ENCODE peak calls at places on chromosomes 2 and 18, in five cellular contexts. K is HCEC 1CT; B is stimulated activated CD8-positive, alpha-beta memory T cell treated with anti-CD3 and anti-CD28 coated beads, Interleukin-15, amount 100 ng/mL, for 1 hour; X is Daoy; O is LHCN-M2. E is an unnamed sample.

GRCh38 chr2:196566969-196567666 is 72.4 kb upstream of the CCDC150 start:
- DNase-seq in X (no peak), O (peak), K (no peak), B (no peak), E (peak)

GRCh38 chr2:6325616-6326015 is 540.1 kb downstream of the CMPK2 start:
- DNase-seq in X (no peak), O (no peak), B (no peak), K (no peak), E (no peak)

GRCh38 chr2:109063326-109063670 is 65.7 kb upstream of the SH3RF3 start:
- DNase-seq in K (no peak), O (no peak), X (no peak), B (no peak), E (no peak)

GRCh38 chr2:131016826-131017596 is 76.2 kb downstream of the FAM168B start:
- DNase-seq in K (peak), X (peak), B (no peak), O (no peak), E (peak)

GRCh38 chr2:214706986-214707385 is 102.5 kb downstream of the BARD1 start:
- DNase-seq in O (no peak), B (no peak), X (no peak), K (no peak), E (peak)

GRCh38 chr2:74893332-74893731 is 59.4 kb downstream of the HK2 start:
- DNase-seq in O (peak), K (peak), X (peak), B (no peak), E (peak)

GRCh38 chr2:121746071-121746578 is 9.3 kb upstream of the TSN start:
- DNase-seq in K (no peak), X (peak), B (no peak), O (no peak), E (no peak)

GRCh38 chr2:192887296-192887695 is 692.6 kb upstream of the TMEFF2 start:
- DNase-seq in K (no peak), B (no peak), X (no peak), O (no peak), E (no peak)

GRCh38 chr2:72291059-72291458 is 143.4 kb upstream of the CYP26B1 start:
- DNase-seq in O (peak), X (no peak), K (no peak), B (no peak), E (peak)

GRCh38 chr2:169034256-169034655 is 3.1 kb upstream of the ABCB11 start:
- DNase-seq in B (no peak), X (peak), O (no peak), K (no peak), E (peak)

GRCh38 chr2:180890781-180891180 is 89.6 kb upstream of the UBE2E3 start:
- DNase-seq in O (peak), X (no peak), B (no peak), K (peak), E (peak)

GRCh38 chr2:18987592-18988073 is 370.8 kb downstream of the OSR1 start:
- DNase-seq in B (no peak), K (peak), O (peak), X (peak), E (peak)

GRCh38 chr2:27893031-27893430 is 2.5 kb downstream of the BABAM2 start:
- DNase-seq in O (no peak), X (no peak), K (no peak), B (no peak), E (no peak)

GRCh38 chr18:3526421-3527354 is 76.7 kb downstream of the TGIF1 start:
- DNase-seq in X (peak), O (peak), K (peak), B (no peak), E (peak)

GRCh38 chr2:15648593-15649525 is 57.2 kb downstream of the DDX1 start:
- DNase-seq in X (no peak), O (no peak), B (no peak), K (no peak), E (no peak)

GRCh38 chr18:52060612-52061259 is 279.3 kb upstream of the DCC start:
- DNase-seq in X (no peak), B (no peak), O (no peak), K (no peak), E (no peak)

GRCh38 chr18:48918660-48919415 is 31.9 kb downstream of the SMAD7 start:
- DNase-seq in K (no peak), X (no peak), O (no peak), B (no peak), E (no peak)

GRCh38 chr2:43367014-43367782 is 140.8 kb upstream of the ZFP36L2 start:
- DNase-seq in K (no peak), O (no peak), B (no peak), X (no peak), E (no peak)

GRCh38 chr2:197198890-197199289 is 111.7 kb downstream of the ANKRD44 start:
- DNase-seq in X (no peak), K (no peak), O (no peak), B (peak), E (no peak)

GRCh38 chr2:151922845-151923666 is 94.8 kb upstream of the ARL5A start:
- DNase-seq in B (no peak), K (no peak), X (peak), O (no peak), E (no peak)

GRCh38 chr2:206445948-206446347 is 2.6 kb downstream of the ADAM23 start:
- DNase-seq in B (no peak), O (no peak), K (no peak), X (no peak), E (no peak)